ENCODE peak calls at places on chromosomes 16 and 17, in six cellular contexts. One of them, this sample, is unnamed.

GRCh38 chr16:71722801-71723536 is 1.5 kb downstream of the PHLPP2 start:
- DNase-seq in uterus: peak; percentile 67
- DNase-seq in AG04450: no peak
- DNase-seq in fibroblast of mammary gland: peak; percentile 51
- DNase-seq in foreskin fibroblast: peak; percentile 87
- DNase-seq in astrocyte of the spinal cord: peak; percentile 65
- DNase-seq in this sample: no peak

GRCh38 chr17:66915204-66915611 is 49.3 kb upstream of the CACNG4 start:
- DNase-seq in uterus: no peak
- DNase-seq in AG04450: no peak
- DNase-seq in fibroblast of mammary gland: no peak
- DNase-seq in foreskin fibroblast: no peak
- DNase-seq in astrocyte of the spinal cord: no peak
- DNase-seq in this sample: no peak

GRCh38 chr17:74990581-74991105 is 3.2 kb downstream of the CDR2L start:
- DNase-seq in uterus: no peak
- DNase-seq in AG04450: no peak
- DNase-seq in fibroblast of mammary gland: no peak
- DNase-seq in foreskin fibroblast: no peak
- DNase-seq in astrocyte of the spinal cord: no peak
- DNase-seq in this sample: no peak

GRCh38 chr17:20173091-20173490 is 163.9 kb downstream of the SPECC1 start:
- DNase-seq in uterus: no peak
- DNase-seq in AG04450: no peak
- DNase-seq in fibroblast of mammary gland: no peak
- DNase-seq in foreskin fibroblast: no peak
- DNase-seq in astrocyte of the spinal cord: peak; percentile 38
- DNase-seq in this sample: no peak

GRCh38 chr17:29838961-29839360 is 91.1 kb downstream of the SSH2 start:
- DNase-seq in uterus: no peak
- DNase-seq in AG04450: no peak
- DNase-seq in fibroblast of mammary gland: no peak
- DNase-seq in foreskin fibroblast: peak; percentile 61
- DNase-seq in astrocyte of the spinal cord: peak; percentile 22
- DNase-seq in this sample: no peak

GRCh38 chr17:80892900-80893603 is 98.6 kb upstream of the CHMP6 start:
- DNase-seq in uterus: no peak
- DNase-seq in AG04450: peak; percentile 13
- DNase-seq in fibroblast of mammary gland: peak; percentile 88
- DNase-seq in foreskin fibroblast: peak; percentile 49
- DNase-seq in astrocyte of the spinal cord: peak; percentile 80
- DNase-seq in this sample: no peak

GRCh38 chr16:3026003-3026378 is 2.2 kb downstream of the THOC6 start:
- DNase-seq in uterus: no peak
- DNase-seq in AG04450: no peak
- DNase-seq in fibroblast of mammary gland: no peak
- DNase-seq in foreskin fibroblast: no peak
- DNase-seq in astrocyte of the spinal cord: no peak
- DNase-seq in this sample: no peak

GRCh38 chr16:18789515-18789849 is 652 bp downstream of the RPS15A start:
- DNase-seq in uterus: no peak
- DNase-seq in AG04450: no peak
- DNase-seq in fibroblast of mammary gland: no peak
- DNase-seq in foreskin fibroblast: no peak
- DNase-seq in astrocyte of the spinal cord: no peak
- DNase-seq in this sample: no peak

GRCh38 chr17:77909236-77909635 is 49.3 kb upstream of the TNRC6C start:
- DNase-seq in uterus: peak; percentile 70
- DNase-seq in AG04450: no peak
- DNase-seq in fibroblast of mammary gland: no peak
- DNase-seq in foreskin fibroblast: no peak
- DNase-seq in astrocyte of the spinal cord: no peak
- DNase-seq in this sample: no peak

GRCh38 chr17:16938496-16939270 is 33.2 kb downstream of the TNFRSF13B start:
- DNase-seq in uterus: no peak
- DNase-seq in AG04450: no peak
- DNase-seq in fibroblast of mammary gland: no peak
- DNase-seq in foreskin fibroblast: no peak
- DNase-seq in astrocyte of the spinal cord: no peak
- DNase-seq in this sample: no peak

GRCh38 chr17:21199856-21200255 is 14.1 kb downstream of the TMEM11 start:
- DNase-seq in uterus: no peak
- DNase-seq in AG04450: no peak
- DNase-seq in fibroblast of mammary gland: no peak
- DNase-seq in foreskin fibroblast: no peak
- DNase-seq in astrocyte of the spinal cord: no peak
- DNase-seq in this sample: no peak

GRCh38 chr16:2208772-2209171 is 1.9 kb downstream of the BRICD5 start:
- DNase-seq in uterus: no peak
- DNase-seq in AG04450: no peak
- DNase-seq in fibroblast of mammary gland: no peak
- DNase-seq in foreskin fibroblast: no peak
- DNase-seq in astrocyte of the spinal cord: no peak
- DNase-seq in this sample: no peak

GRCh38 chr17:81020443-81020766 is 14.5 kb upstream of the BAIAP2 start:
- DNase-seq in uterus: no peak
- DNase-seq in AG04450: no peak
- DNase-seq in fibroblast of mammary gland: no peak
- DNase-seq in foreskin fibroblast: no peak
- DNase-seq in astrocyte of the spinal cord: no peak
- DNase-seq in this sample: no peak

GRCh38 chr16:2149630-2150417 is 1.4 kb downstream of the RAB26 start:
- DNase-seq in uterus: no peak
- DNase-seq in AG04450: no peak
- DNase-seq in fibroblast of mammary gland: peak; percentile 34
- DNase-seq in foreskin fibroblast: peak; percentile 36
- DNase-seq in astrocyte of the spinal cord: no peak
- DNase-seq in this sample: no peak

GRCh38 chr17:17150450-17150804 is 55.7 kb downstream of the PLD6 start:
- DNase-seq in uterus: no peak
- DNase-seq in AG04450: no peak
- DNase-seq in fibroblast of mammary gland: no peak
- DNase-seq in foreskin fibroblast: no peak
- DNase-seq in astrocyte of the spinal cord: no peak
- DNase-seq in this sample: no peak

GRCh38 chr16:48126801-48127644 is 28.8 kb downstream of the ABCC12 start:
- DNase-seq in uterus: no peak
- DNase-seq in AG04450: peak; percentile 93
- DNase-seq in fibroblast of mammary gland: peak; percentile 98
- DNase-seq in foreskin fibroblast: peak; percentile 96
- DNase-seq in astrocyte of the spinal cord: peak; percentile 98
- DNase-seq in this sample: peak; percentile 52

GRCh38 chr16:68711421-68712139 is 25.5 kb upstream of the CDH1 start:
- DNase-seq in uterus: no peak
- DNase-seq in AG04450: no peak
- DNase-seq in fibroblast of mammary gland: no peak
- DNase-seq in foreskin fibroblast: no peak
- DNase-seq in astrocyte of the spinal cord: no peak
- DNase-seq in this sample: no peak

GRCh38 chr17:43931062-43931571 is 11.2 kb downstream of the PPY start:
- DNase-seq in uterus: no peak
- DNase-seq in AG04450: no peak
- DNase-seq in fibroblast of mammary gland: no peak
- DNase-seq in foreskin fibroblast: no peak
- DNase-seq in astrocyte of the spinal cord: no peak
- DNase-seq in this sample: no peak

GRCh38 chr17:69523252-69523861 is 108.9 kb downstream of the MAP2K6 start:
- DNase-seq in uterus: no peak
- DNase-seq in AG04450: peak; percentile 24
- DNase-seq in fibroblast of mammary gland: peak; percentile 69
- DNase-seq in foreskin fibroblast: peak; percentile 78
- DNase-seq in astrocyte of the spinal cord: peak; percentile 64
- DNase-seq in this sample: no peak

GRCh38 chr17:30905742-30906100 is 317 bp downstream of the TEFM start:
- DNase-seq in uterus: no peak
- DNase-seq in AG04450: no peak
- DNase-seq in fibroblast of mammary gland: peak; percentile 2
- DNase-seq in foreskin fibroblast: peak; percentile 18
- DNase-seq in astrocyte of the spinal cord: peak; percentile 17
- DNase-seq in this sample: peak; percentile 12

GRCh38 chr16:70691223-70692129 is 5.6 kb upstream of the MTSS2 start:
- DNase-seq in uterus: peak; percentile 90
- DNase-seq in AG04450: peak; percentile 96
- DNase-seq in fibroblast of mammary gland: peak; percentile 88
- DNase-seq in foreskin fibroblast: peak; percentile 97
- DNase-seq in astrocyte of the spinal cord: peak; percentile 96
- DNase-seq in this sample: no peak

GRCh38 chr17:179721-180379 is 1.6 kb downstream of the DOC2B start:
- DNase-seq in uterus: no peak
- DNase-seq in AG04450: no peak
- DNase-seq in fibroblast of mammary gland: no peak
- DNase-seq in foreskin fibroblast: no peak
- DNase-seq in astrocyte of the spinal cord: no peak
- DNase-seq in this sample: no peak

GRCh38 chr16:8912793-8913192 is 30.6 kb downstream of the LITAFD start:
- DNase-seq in uterus: no peak
- DNase-seq in AG04450: no peak
- DNase-seq in fibroblast of mammary gland: no peak
- DNase-seq in foreskin fibroblast: no peak
- DNase-seq in astrocyte of the spinal cord: no peak
- DNase-seq in this sample: no peak

GRCh38 chr16:8768701-8769100 is 28.7 kb downstream of the TMEM186 start:
- DNase-seq in uterus: no peak
- DNase-seq in AG04450: no peak
- DNase-seq in fibroblast of mammary gland: no peak
- DNase-seq in foreskin fibroblast: no peak
- DNase-seq in astrocyte of the spinal cord: no peak
- DNase-seq in this sample: no peak

GRCh38 chr16:73949574-73950348 is 346.9 kb upstream of the PSMD7 start:
- DNase-seq in uterus: no peak
- DNase-seq in AG04450: peak; percentile 66
- DNase-seq in fibroblast of mammary gland: peak; percentile 91
- DNase-seq in foreskin fibroblast: peak; percentile 91
- DNase-seq in astrocyte of the spinal cord: peak; percentile 40
- DNase-seq in this sample: peak; percentile 45

GRCh38 chr16:55832788-55833583 is at the start of gene CES1:
- DNase-seq in uterus: peak; percentile 39
- DNase-seq in AG04450: no peak
- DNase-seq in fibroblast of mammary gland: no peak
- DNase-seq in foreskin fibroblast: peak; percentile 58
- DNase-seq in astrocyte of the spinal cord: no peak
- DNase-seq in this sample: no peak

GRCh38 chr16:21145738-21146137 is 4.9 kb downstream of the DNAH3 start:
- DNase-seq in uterus: no peak
- DNase-seq in AG04450: no peak
- DNase-seq in fibroblast of mammary gland: no peak
- DNase-seq in foreskin fibroblast: no peak
- DNase-seq in astrocyte of the spinal cord: no peak
- DNase-seq in this sample: no peak

GRCh38 chr16:13873835-13874438 is 46.0 kb upstream of the ERCC4 start:
- DNase-seq in uterus: no peak
- DNase-seq in AG04450: no peak
- DNase-seq in fibroblast of mammary gland: peak; percentile 17
- DNase-seq in foreskin fibroblast: peak; percentile 8
- DNase-seq in astrocyte of the spinal cord: peak; percentile 10
- DNase-seq in this sample: no peak

GRCh38 chr17:49696233-49696761 is 11.5 kb downstream of the SLC35B1 start:
- DNase-seq in uterus: no peak
- DNase-seq in AG04450: no peak
- DNase-seq in fibroblast of mammary gland: no peak
- DNase-seq in foreskin fibroblast: no peak
- DNase-seq in astrocyte of the spinal cord: no peak
- DNase-seq in this sample: no peak

GRCh38 chr16:11107781-11108465 is 148.1 kb downstream of the SOCS1 start:
- DNase-seq in uterus: no peak
- DNase-seq in AG04450: no peak
- DNase-seq in fibroblast of mammary gland: peak; percentile 61
- DNase-seq in foreskin fibroblast: peak; percentile 52
- DNase-seq in astrocyte of the spinal cord: peak; percentile 78
- DNase-seq in this sample: no peak

GRCh38 chr17:7173687-7174602 is 5.2 kb downstream of the ASGR1 start:
- DNase-seq in uterus: no peak
- DNase-seq in AG04450: no peak
- DNase-seq in fibroblast of mammary gland: peak; percentile 38
- DNase-seq in foreskin fibroblast: peak; percentile 32
- DNase-seq in astrocyte of the spinal cord: peak; percentile 20
- DNase-seq in this sample: no peak

GRCh38 chr16:50153648-50154368 is 702 bp downstream of the TENT4B start:
- DNase-seq in uterus: no peak
- DNase-seq in AG04450: no peak
- DNase-seq in fibroblast of mammary gland: no peak
- DNase-seq in foreskin fibroblast: peak; percentile 54
- DNase-seq in astrocyte of the spinal cord: no peak
- DNase-seq in this sample: no peak

GRCh38 chr16:48538746-48539484 is 71.1 kb downstream of the N4BP1 start:
- DNase-seq in uterus: no peak
- DNase-seq in AG04450: no peak
- DNase-seq in fibroblast of mammary gland: no peak
- DNase-seq in foreskin fibroblast: peak; percentile 31
- DNase-seq in astrocyte of the spinal cord: no peak
- DNase-seq in this sample: no peak

GRCh38 chr17:15273141-15273793 is 8.1 kb upstream of the PMP22 start:
- DNase-seq in uterus: no peak
- DNase-seq in AG04450: peak; percentile 90
- DNase-seq in fibroblast of mammary gland: peak; percentile 98
- DNase-seq in foreskin fibroblast: peak; percentile 94
- DNase-seq in astrocyte of the spinal cord: peak; percentile 90
- DNase-seq in this sample: no peak

GRCh38 chr17:71460943-71461342 is 659.9 kb upstream of the SOX9 start:
- DNase-seq in uterus: no peak
- DNase-seq in AG04450: no peak
- DNase-seq in fibroblast of mammary gland: peak; percentile 45
- DNase-seq in foreskin fibroblast: peak; percentile 68
- DNase-seq in astrocyte of the spinal cord: peak; percentile 46
- DNase-seq in this sample: no peak
- TF ChIP-seq CTCF in uterus: no peak
- TF ChIP-seq CTCF in AG04450: peak; percentile 51
- TF ChIP-seq CTCF in fibroblast of mammary gland: peak; percentile 52
- TF ChIP-seq CTCF in foreskin fibroblast: peak; percentile 50
- TF ChIP-seq CTCF in astrocyte of the spinal cord: peak; percentile 41
- TF ChIP-seq CTCF in this sample: peak; percentile 69

GRCh38 chr16:76265434-76266045 is 11.7 kb upstream of the CNTNAP4 start:
- DNase-seq in uterus: no peak
- DNase-seq in AG04450: peak; percentile 8
- DNase-seq in fibroblast of mammary gland: peak; percentile 60
- DNase-seq in foreskin fibroblast: no peak
- DNase-seq in astrocyte of the spinal cord: peak; percentile 16
- DNase-seq in this sample: no peak
- TF ChIP-seq CTCF in uterus: no peak
- TF ChIP-seq CTCF in AG04450: peak; percentile 71
- TF ChIP-seq CTCF in fibroblast of mammary gland: peak; percentile 72
- TF ChIP-seq CTCF in foreskin fibroblast: no peak
- TF ChIP-seq CTCF in astrocyte of the spinal cord: peak; percentile 56
- TF ChIP-seq CTCF in this sample: peak; percentile 76

GRCh38 chr17:65739026-65739425 is 177.6 kb upstream of the AXIN2 start:
- DNase-seq in uterus: no peak
- DNase-seq in AG04450: no peak
- DNase-seq in fibroblast of mammary gland: no peak
- DNase-seq in foreskin fibroblast: no peak
- DNase-seq in astrocyte of the spinal cord: no peak
- DNase-seq in this sample: no peak
- TF ChIP-seq CTCF in uterus: no peak
- TF ChIP-seq CTCF in AG04450: no peak
- TF ChIP-seq CTCF in fibroblast of mammary gland: no peak
- TF ChIP-seq CTCF in foreskin fibroblast: no peak
- TF ChIP-seq CTCF in astrocyte of the spinal cord: no peak
- TF ChIP-seq CTCF in this sample: no peak

GRCh38 chr16:53404959-53405358 is 29.3 kb upstream of the RBL2 start:
- DNase-seq in uterus: no peak
- DNase-seq in AG04450: no peak
- DNase-seq in fibroblast of mammary gland: peak; percentile 12
- DNase-seq in foreskin fibroblast: peak; percentile 10
- DNase-seq in astrocyte of the spinal cord: no peak
- DNase-seq in this sample: no peak
- TF ChIP-seq CTCF in uterus: no peak
- TF ChIP-seq CTCF in AG04450: no peak
- TF ChIP-seq CTCF in fibroblast of mammary gland: peak; percentile 18
- TF ChIP-seq CTCF in foreskin fibroblast: no peak
- TF ChIP-seq CTCF in astrocyte of the spinal cord: no peak
- TF ChIP-seq CTCF in this sample: no peak

GRCh38 chr16:57994778-57995177 is 5.7 kb downstream of the ZNF319 start:
- DNase-seq in uterus: no peak
- DNase-seq in AG04450: no peak
- DNase-seq in fibroblast of mammary gland: peak; percentile 32
- DNase-seq in foreskin fibroblast: peak; percentile 60
- DNase-seq in astrocyte of the spinal cord: peak; percentile 33
- DNase-seq in this sample: no peak
- TF ChIP-seq CTCF in uterus: no peak
- TF ChIP-seq CTCF in AG04450: peak; percentile 32
- TF ChIP-seq CTCF in fibroblast of mammary gland: peak; percentile 40
- TF ChIP-seq CTCF in foreskin fibroblast: peak; percentile 14
- TF ChIP-seq CTCF in astrocyte of the spinal cord: peak; percentile 47
- TF ChIP-seq CTCF in this sample: peak; percentile 59